ENCODE peak calls at places on chromosome 5, in five cellular contexts. O, D, T, K and A are unnamed samples.

GRCh38 chr5:159094745-159095144 is 5.0 kb downstream of the EBF1 start:
- DNase-seq in O (peak), D (peak), T (peak), K (no peak), A (no peak)

GRCh38 chr5:159050408-159051091 is 49.2 kb downstream of the EBF1 start:
- DNase-seq in O (peak), D (no peak), T (no peak), K (no peak), A (no peak)

GRCh38 chr5:115439042-115439441 is 105.5 kb downstream of the FEM1C start:
- DNase-seq in O (no peak), D (no peak), T (no peak), K (no peak), A (no peak)

GRCh38 chr5:115461506-115462290 is 82.9 kb downstream of the FEM1C start:
- DNase-seq in O (peak), D (no peak), T (no peak), K (no peak), A (no peak)

GRCh38 chr5:98458004-98458403 is 315.5 kb upstream of the RGMB start:
- DNase-seq in O (peak), D (no peak), T (no peak), K (no peak), A (no peak)

GRCh38 chr5:58182287-58182841 is 277.5 kb downstream of the PLK2 start:
- DNase-seq in O (no peak), D (no peak), T (no peak), K (no peak), A (no peak)

GRCh38 chr5:179192185-179192890 is 132.2 kb downstream of the ZNF354C start:
- DNase-seq in O (no peak), D (no peak), T (no peak), K (no peak), A (no peak)

GRCh38 chr5:43320846-43321245 is 7.6 kb upstream of the HMGCS1 start:
- DNase-seq in O (no peak), D (no peak), T (no peak), K (no peak), A (no peak)

GRCh38 chr5:109936996-109937395 is 247.3 kb downstream of the MAN2A1 start:
- DNase-seq in O (no peak), D (no peak), T (no peak), K (no peak), A (no peak)

GRCh38 chr5:141717043-141717442 is 35.0 kb upstream of the ARAP3 start:
- DNase-seq in O (no peak), D (no peak), T (peak), K (no peak), A (no peak)

GRCh38 chr5:31889131-31889561 is 250.2 kb downstream of the PDZD2 start:
- DNase-seq in O (no peak), D (no peak), T (no peak), K (no peak), A (no peak)

GRCh38 chr5:36482812-36483211 is 123.6 kb upstream of the SLC1A3 start:
- DNase-seq in O (no peak), D (no peak), T (no peak), K (no peak), A (no peak)

GRCh38 chr5:17436766-17437221 is 61.2 kb upstream of the TAF11L2 start:
- DNase-seq in O (peak), D (no peak), T (no peak), K (no peak), A (no peak)

GRCh38 chr5:134905246-134905996 is 490 bp downstream of the PCBD2 start:
- DNase-seq in O (peak), D (peak), T (peak), K (peak), A (peak)